ENCODE peak calls at places on chromosomes 4 and X, in six cellular contexts. O is HepG2, S is body of pancreas, L is HCT116, B is A549, F is K562. P is an unnamed sample.

GRCh38 chr4:10639664-10640063 is 44.9 kb downstream of the CLNK start:
- ATAC-seq in O (no peak), S (no peak), L (no peak), B (no peak), F (no peak), P (no peak)

GRCh38 chrX:72712094-72712755 is 1.9 kb downstream of the PHKA1 start:
- ATAC-seq in O (no peak), S (no peak), L (no peak), B (no peak), F (peak), P (no peak)

GRCh38 chr4:162931257-162931648 is 235.4 kb downstream of the NAF1 start:
- ATAC-seq in O (no peak), S (no peak), L (no peak), B (no peak), F (no peak), P (no peak)

GRCh38 chr4:15898902-15899301 is 39.6 kb downstream of the FGFBP1 start:
- ATAC-seq in O (no peak), S (no peak), L (no peak), B (no peak), F (no peak), P (no peak)

GRCh38 chrX:45186643-45187026 is 14.0 kb downstream of the DIPK2B start:
- ATAC-seq in O (no peak), S (no peak), L (peak), B (peak), F (peak), P (no peak)

GRCh38 chr4:7781361-7781760 is 158.3 kb downstream of the AFAP1 start:
- ATAC-seq in O (no peak), S (no peak), L (no peak), B (no peak), F (peak), P (no peak)

GRCh38 chrX:77776648-77777047 is 9.4 kb downstream of the ATRX start:
- ATAC-seq in O (no peak), S (no peak), L (no peak), B (no peak), F (no peak), P (no peak)

GRCh38 chr4:39541987-39542632 is 14.9 kb upstream of the UGDH start:
- ATAC-seq in O (no peak), S (peak), L (no peak), B (peak), F (no peak), P (no peak)

GRCh38 chrX:12894074-12894691 is 12.2 kb upstream of the TLR8 start:
- ATAC-seq in O (peak), S (no peak), L (peak), B (peak), F (peak), P (peak)

GRCh38 chr4:150656882-150657281 is 74.9 kb downstream of the MAB21L2 start:
- ATAC-seq in O (no peak), S (no peak), L (no peak), B (no peak), F (no peak), P (no peak)

GRCh38 chrX:24148118-24148517 is 1.4 kb upstream of the ZFX start:
- ATAC-seq in O (no peak), S (no peak), L (no peak), B (no peak), F (no peak), P (no peak)

GRCh38 chrX:80513620-80514019 is 93.4 kb downstream of the TENT5D start:
- ATAC-seq in O (no peak), S (no peak), L (no peak), B (no peak), F (no peak), P (no peak)

GRCh38 chr4:7867701-7868429 is 71.8 kb downstream of the AFAP1 start:
- ATAC-seq in O (no peak), S (no peak), L (no peak), B (peak), F (no peak), P (no peak)

GRCh38 chr4:120977435-120977997 is 55.0 kb upstream of the PRDM5 start:
- ATAC-seq in O (peak), S (peak), L (peak), B (peak), F (no peak), P (no peak)

GRCh38 chr4:139872274-139872673 is 206.7 kb downstream of the MGST2 start:
- ATAC-seq in O (peak), S (no peak), L (no peak), B (peak), F (no peak), P (no peak)

GRCh38 chr4:126708716-126709115 is 924.0 kb upstream of the INTU start:
- ATAC-seq in O (no peak), S (no peak), L (no peak), B (no peak), F (no peak), P (no peak)

GRCh38 chr4:125951275-125951887 is 636.6 kb downstream of the FAT4 start:
- ATAC-seq in O (no peak), S (no peak), L (no peak), B (no peak), F (no peak), P (no peak)

GRCh38 chr4:83267121-83267834 is 17.3 kb downstream of the COQ2 start:
- ATAC-seq in O (no peak), S (no peak), L (no peak), B (peak), F (no peak), P (peak)

GRCh38 chr4:86032476-86033022 is 327.3 kb downstream of the MAPK10 start:
- ATAC-seq in O (no peak), S (peak), L (no peak), B (no peak), F (no peak), P (peak)

GRCh38 chr4:159446266-159446976 is 343.5 kb downstream of the RAPGEF2 start:
- ATAC-seq in O (peak), S (peak), L (peak), B (peak), F (peak), P (peak)

GRCh38 chrX:74449322-74449936 is 28.1 kb downstream of the SLC16A2 start:
- ATAC-seq in O (no peak), S (no peak), L (peak), B (peak), F (no peak), P (no peak)

GRCh38 chr4:133145758-133146157 is 3.3 kb upstream of the PCDH10 start:
- ATAC-seq in O (no peak), S (no peak), L (no peak), B (no peak), F (no peak), P (no peak)

GRCh38 chrX:107050195-107050709 is 50.2 kb upstream of the MORC4 start:
- ATAC-seq in O (no peak), S (no peak), L (no peak), B (no peak), F (no peak), P (no peak)

GRCh38 chr4:85748654-85749053 is 273.7 kb downstream of the ARHGAP24 start:
- ATAC-seq in O (no peak), S (no peak), L (no peak), B (no peak), F (no peak), P (no peak)

GRCh38 chr4:40530961-40531635 is 98.6 kb downstream of the RBM47 start:
- ATAC-seq in O (no peak), S (no peak), L (peak), B (peak), F (peak), P (no peak)

GRCh38 chr4:76611164-76611563 is 176.1 kb downstream of the SHROOM3 start:
- ATAC-seq in O (no peak), S (peak), L (no peak), B (peak), F (no peak), P (peak)

GRCh38 chr4:1285790-1286553 is 3.7 kb upstream of the MAEA start:
- ATAC-seq in O (peak), S (no peak), L (no peak), B (no peak), F (no peak), P (no peak)

GRCh38 chrX:151402719-151403390 is 5.8 kb downstream of the VMA21 start:
- ATAC-seq in O (no peak), S (peak), L (no peak), B (no peak), F (no peak), P (no peak)

GRCh38 chr4:152374153-152374552 is 161.7 kb downstream of the FBXW7 start:
- ATAC-seq in O (no peak), S (no peak), L (no peak), B (no peak), F (no peak), P (no peak)

GRCh38 chr4:16694491-16695276 is 203.8 kb downstream of the LDB2 start:
- ATAC-seq in O (no peak), S (no peak), L (no peak), B (no peak), F (no peak), P (no peak)

GRCh38 chr4:176949022-176949421 is 156.3 kb upstream of the VEGFC start:
- ATAC-seq in O (no peak), S (no peak), L (no peak), B (no peak), F (no peak), P (peak)

GRCh38 chr4:103010827-103011226 is 8.7 kb downstream of the SLC9B1 start:
- ATAC-seq in O (no peak), S (no peak), L (no peak), B (no peak), F (no peak), P (no peak)

GRCh38 chr4:152784490-152785195 is 4.9 kb downstream of the ARFIP1 start:
- ATAC-seq in O (no peak), S (no peak), L (peak), B (peak), F (no peak), P (no peak)

GRCh38 chrX:115392871-115393270 is 103.4 kb downstream of the LUZP4 start:
- ATAC-seq in O (no peak), S (no peak), L (no peak), B (no peak), F (no peak), P (no peak)

DNA sequence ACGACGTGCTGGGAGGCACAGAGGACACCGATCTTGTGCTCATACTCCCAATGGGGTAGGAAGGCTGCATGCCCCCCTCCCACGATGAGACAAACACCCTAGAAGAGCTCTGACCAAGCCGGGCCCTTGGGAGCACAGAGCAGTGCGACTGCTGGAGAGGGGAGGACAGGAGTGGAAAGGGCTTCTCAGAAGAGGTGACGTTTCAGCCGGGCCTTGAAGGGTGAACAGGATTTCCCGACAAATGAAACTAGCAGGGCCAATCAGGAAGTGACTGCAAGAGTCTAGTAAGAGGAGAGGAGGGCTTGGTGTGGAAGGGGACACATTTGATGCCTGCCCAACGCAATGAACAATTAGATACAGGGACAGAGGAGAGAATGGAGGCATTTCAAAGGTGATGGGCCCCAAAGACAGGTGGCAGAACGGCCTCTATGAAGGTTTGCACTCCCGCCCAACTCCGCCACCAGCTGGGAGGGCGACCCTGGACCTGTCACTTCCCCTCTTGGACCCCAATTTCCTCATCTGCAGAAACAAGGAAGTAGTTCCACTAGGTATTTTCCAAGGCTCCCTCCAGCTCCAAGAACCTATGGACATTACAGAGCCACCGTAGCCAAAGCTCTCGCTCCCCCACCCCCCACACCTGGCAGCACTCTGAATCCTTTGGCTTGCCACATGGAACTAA is 3.9 kb downstream of the HCFC1 start:
- ATAC-seq in O (no peak), S (no peak), L (no peak), B (no peak), F (no peak), P (no peak)
- H3K27ac ChIP-seq in O (no peak), S (no peak), L (no peak), B (no peak), F (peak), P (peak)

DNA sequence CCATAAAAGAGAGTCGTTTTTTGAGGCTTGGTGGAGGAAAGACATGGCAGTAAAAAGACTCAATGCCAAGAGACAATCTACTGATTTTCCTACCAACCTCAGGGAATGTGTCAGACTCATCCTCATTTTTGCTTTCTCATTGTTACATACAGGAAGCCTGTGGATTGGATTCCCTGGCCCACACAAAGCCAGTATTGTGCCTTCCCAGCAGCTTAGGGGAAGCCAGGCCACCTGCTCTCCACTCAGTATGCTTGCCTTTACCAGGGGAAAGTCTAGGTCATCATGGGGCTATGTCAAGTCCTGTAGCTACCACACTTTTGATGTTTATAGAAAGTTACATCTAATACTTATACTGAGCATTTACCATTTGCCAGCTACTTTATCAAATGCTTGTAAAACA is 11.0 kb downstream of the BMX start:
- ATAC-seq in O (peak), S (no peak), L (no peak), B (no peak), F (no peak), P (no peak)
- TF ChIP-seq POLR2A in O (no peak), S (no peak), L (no peak), B (no peak), F (no peak), P (no peak)

GRCh38 chrX:20315140-20315539 is 48.4 kb upstream of the RPS6KA3 start:
- ATAC-seq in O (no peak), S (no peak), L (no peak), B (no peak), F (no peak), P (no peak)

GRCh38 chrX:20319054-20319453 is 52.3 kb upstream of the RPS6KA3 start:
- ATAC-seq in O (no peak), S (no peak), L (no peak), B (no peak), F (no peak), P (no peak)

GRCh38 chrX:20313889-20314288 is 47.2 kb upstream of the RPS6KA3 start:
- ATAC-seq in O (no peak), S (no peak), L (no peak), B (no peak), F (no peak), P (no peak)

GRCh38 chrX:20320461-20321159 is 53.9 kb upstream of the RPS6KA3 start:
- ATAC-seq in O (peak), S (no peak), L (no peak), B (no peak), F (no peak), P (no peak)

GRCh38 chrX:20317873-20318272 is 51.2 kb upstream of the RPS6KA3 start:
- ATAC-seq in O (no peak), S (peak), L (no peak), B (no peak), F (no peak), P (no peak)
- H3K27ac ChIP-seq in O (no peak), S (no peak), L (no peak), B (no peak), F (no peak), P (no peak)

DNA sequence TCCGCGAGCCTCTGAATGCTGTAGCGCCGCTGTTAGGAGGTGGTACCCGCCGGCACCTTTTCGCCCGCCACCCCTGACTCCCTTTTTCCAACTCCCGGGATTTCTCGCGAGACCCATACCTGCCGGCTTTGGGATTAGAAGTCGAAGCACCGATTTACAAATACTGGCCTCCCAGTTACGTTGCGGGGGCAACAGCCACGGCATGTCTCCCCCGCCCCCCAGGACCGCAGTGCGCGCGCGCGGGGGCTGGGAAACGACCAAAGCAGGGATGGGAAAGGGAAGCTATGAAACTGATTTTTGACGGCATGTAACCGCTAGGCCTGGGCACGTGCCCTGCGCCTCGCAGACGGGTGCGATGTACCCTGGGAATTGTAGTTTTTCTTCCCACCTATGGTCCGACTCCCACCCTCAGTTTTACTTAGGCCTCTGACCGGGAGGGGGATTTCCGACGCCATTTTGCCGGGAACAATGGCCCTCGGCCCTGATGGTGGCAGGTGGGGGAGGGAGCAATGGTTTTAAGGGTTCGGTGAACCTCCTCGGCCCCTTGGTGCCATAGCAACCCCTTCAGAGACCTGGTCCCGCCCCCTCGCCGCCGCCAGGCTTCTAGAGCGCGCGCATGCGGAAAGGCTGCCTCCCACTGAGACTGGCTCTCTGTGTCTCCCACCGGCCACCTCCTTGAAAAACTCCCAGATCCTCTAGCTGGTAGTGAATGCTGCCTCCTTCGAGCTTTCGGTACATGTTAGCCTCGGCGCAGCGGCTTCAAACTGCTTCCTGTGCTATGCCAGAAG is 772 bp upstream of the WNK3 start:
- ATAC-seq in O (no peak), S (peak), L (no peak), B (no peak), F (no peak), P (peak)
- TF ChIP-seq POLR2A in O (no peak), S (no peak), L (no peak), B (no peak), F (no peak), P (no peak)

GRCh38 chr4:142550955-142551354 is 295.1 kb downstream of the INPP4B start:
- ATAC-seq in O (no peak), S (no peak), L (no peak), B (no peak), F (no peak), P (no peak)
- H3K27ac ChIP-seq in O (no peak), S (no peak), L (peak), B (peak), F (no peak), P (no peak)

DNA sequence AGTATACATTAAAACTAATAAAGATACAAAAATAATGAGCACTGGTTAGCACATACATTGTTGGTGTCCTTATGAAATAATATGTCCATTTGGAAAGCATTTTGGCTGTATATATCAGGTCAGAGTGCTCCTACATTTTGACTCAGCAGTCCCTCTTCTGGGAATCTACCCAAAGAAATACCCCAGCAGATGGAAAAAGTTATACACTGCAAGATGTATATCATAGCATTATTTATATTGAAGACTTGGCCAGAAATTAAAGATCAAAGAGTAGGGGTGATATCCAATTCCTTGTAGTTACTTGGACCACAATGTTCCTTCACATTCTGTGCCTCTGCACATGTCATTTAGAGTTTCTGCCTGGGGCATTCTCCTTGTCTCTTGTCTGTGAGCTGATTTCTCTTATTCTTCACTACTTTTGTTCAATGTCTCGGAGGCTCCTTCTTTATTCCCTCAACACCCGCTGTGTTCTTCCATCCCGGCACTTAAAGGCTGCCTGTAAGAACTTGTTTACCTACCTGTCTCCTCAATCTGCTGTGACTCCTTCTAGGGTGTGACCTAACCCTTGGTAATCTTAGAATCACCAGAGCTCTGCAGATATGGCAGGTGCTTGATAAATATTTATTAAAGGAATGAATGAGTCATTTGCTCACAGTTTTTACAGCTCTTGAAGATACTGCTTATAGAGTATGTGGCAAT is 3.1 kb upstream of the TSPAN5 start:
- ATAC-seq in O (no peak), S (peak), L (peak), B (no peak), F (no peak), P (no peak)
- TF ChIP-seq POLR2A in O (no peak), S (no peak), L (no peak), B (no peak), F (no peak), P (no peak)

GRCh38 chr4:54281060-54281781 is 52.1 kb downstream of the PDGFRA start:
- ATAC-seq in O (no peak), S (peak), L (no peak), B (no peak), F (no peak), P (peak)
- H3K27ac ChIP-seq in O (no peak), S (peak), L (no peak), B (no peak), F (no peak), P (peak)

P was measured in gastroesophageal sphincter.